ENCODE peak calls at places on chromosome 1, in five cellular contexts. One of them, this sample, is unnamed.

GRCh38 chr1:36295390-36295789 is 10.8 kb upstream of the SH3D21 start:
- DNase-seq in spleen: no peak
- DNase-seq in thyroid gland: no peak
- DNase-seq in AG09309: no peak
- DNase-seq in natural killer cell: no peak
- DNase-seq in this sample: no peak

GRCh38 chr1:70143052-70143659 is 62.2 kb downstream of the LRRC40 start:
- DNase-seq in spleen: no peak
- DNase-seq in thyroid gland: no peak
- DNase-seq in AG09309: peak; percentile 28
- DNase-seq in natural killer cell: no peak
- DNase-seq in this sample: no peak

GRCh38 chr1:183505338-183506089 is 33.2 kb downstream of the SMG7 start:
- DNase-seq in spleen: no peak
- DNase-seq in thyroid gland: no peak
- DNase-seq in AG09309: no peak
- DNase-seq in natural killer cell: no peak
- DNase-seq in this sample: no peak

GRCh38 chr1:151145158-151146071 is 1.0 kb downstream of the SEMA6C start:
- DNase-seq in spleen: peak; percentile 79
- DNase-seq in thyroid gland: peak; percentile 32
- DNase-seq in AG09309: no peak
- DNase-seq in natural killer cell: no peak
- DNase-seq in this sample: no peak

GRCh38 chr1:205512059-205513045 is 7.9 kb downstream of the CDK18 start:
- DNase-seq in spleen: no peak
- DNase-seq in thyroid gland: no peak
- DNase-seq in AG09309: no peak
- DNase-seq in natural killer cell: no peak
- DNase-seq in this sample: peak; percentile 56

GRCh38 chr1:29258974-29259801 is 22.9 kb downstream of the PTPRU start:
- DNase-seq in spleen: no peak
- DNase-seq in thyroid gland: no peak
- DNase-seq in AG09309: no peak
- DNase-seq in natural killer cell: no peak
- DNase-seq in this sample: peak; percentile 42

GRCh38 chr1:231272173-231272572 is 31.2 kb downstream of the GNPAT start:
- DNase-seq in spleen: no peak
- DNase-seq in thyroid gland: no peak
- DNase-seq in AG09309: no peak
- DNase-seq in natural killer cell: no peak
- DNase-seq in this sample: no peak

GRCh38 chr1:6438047-6438525 is 13.5 kb downstream of the ESPN start:
- DNase-seq in spleen: peak; percentile 85
- DNase-seq in thyroid gland: peak; percentile 52
- DNase-seq in AG09309: no peak
- DNase-seq in natural killer cell: peak; percentile 64
- DNase-seq in this sample: no peak

GRCh38 chr1:207362962-207363858 is 41.7 kb downstream of the CD55 start:
- DNase-seq in spleen: no peak
- DNase-seq in thyroid gland: no peak
- DNase-seq in AG09309: no peak
- DNase-seq in natural killer cell: no peak
- DNase-seq in this sample: no peak

GRCh38 chr1:201551877-201552731 is 13.2 kb downstream of the NAV1 start:
- DNase-seq in spleen: no peak
- DNase-seq in thyroid gland: no peak
- DNase-seq in AG09309: no peak
- DNase-seq in natural killer cell: no peak
- DNase-seq in this sample: peak; percentile 88

GRCh38 chr1:56924116-56924515 is 41.7 kb downstream of the C8B start:
- DNase-seq in spleen: no peak
- DNase-seq in thyroid gland: no peak
- DNase-seq in AG09309: no peak
- DNase-seq in natural killer cell: no peak
- DNase-seq in this sample: no peak

GRCh38 chr1:9494936-9495758 is 44.1 kb upstream of the SLC25A33 start:
- DNase-seq in spleen: peak; percentile 89
- DNase-seq in thyroid gland: peak; percentile 51
- DNase-seq in AG09309: no peak
- DNase-seq in natural killer cell: peak; percentile 65
- DNase-seq in this sample: no peak

GRCh38 chr1:158027485-158027884 is 34.0 kb downstream of the KIRREL1 start:
- DNase-seq in spleen: no peak
- DNase-seq in thyroid gland: no peak
- DNase-seq in AG09309: no peak
- DNase-seq in natural killer cell: no peak
- DNase-seq in this sample: no peak

GRCh38 chr1:59707216-59707615 is 107.5 kb upstream of the HOOK1 start:
- DNase-seq in spleen: no peak
- DNase-seq in thyroid gland: no peak
- DNase-seq in AG09309: peak; percentile 82
- DNase-seq in natural killer cell: no peak
- DNase-seq in this sample: no peak

GRCh38 chr1:203173566-203173965 is 2.1 kb downstream of the MYBPH start:
- DNase-seq in spleen: peak; percentile 51
- DNase-seq in thyroid gland: no peak
- DNase-seq in AG09309: no peak
- DNase-seq in natural killer cell: no peak
- DNase-seq in this sample: no peak

GRCh38 chr1:161725888-161726630 is 4.7 kb downstream of the FCRLB start:
- DNase-seq in spleen: peak; percentile 90
- DNase-seq in thyroid gland: peak; percentile 51
- DNase-seq in AG09309: no peak
- DNase-seq in natural killer cell: peak; percentile 47
- DNase-seq in this sample: no peak

GRCh38 chr1:31860576-31860975 is 44.8 kb upstream of the SPOCD1 start:
- DNase-seq in spleen: no peak
- DNase-seq in thyroid gland: no peak
- DNase-seq in AG09309: no peak
- DNase-seq in natural killer cell: no peak
- DNase-seq in this sample: no peak

GRCh38 chr1:213103377-213104306 is 52.6 kb downstream of the RPS6KC1 start:
- DNase-seq in spleen: no peak
- DNase-seq in thyroid gland: no peak
- DNase-seq in AG09309: no peak
- DNase-seq in natural killer cell: no peak
- DNase-seq in this sample: no peak

GRCh38 chr1:64098436-64098835 is 105.0 kb upstream of the UBE2U start:
- DNase-seq in spleen: no peak
- DNase-seq in thyroid gland: no peak
- DNase-seq in AG09309: no peak
- DNase-seq in natural killer cell: no peak
- DNase-seq in this sample: no peak

GRCh38 chr1:6392081-6392879 is 1.3 kb downstream of the ACOT7 start:
- DNase-seq in spleen: no peak
- DNase-seq in thyroid gland: no peak
- DNase-seq in AG09309: no peak
- DNase-seq in natural killer cell: no peak
- DNase-seq in this sample: no peak

GRCh38 chr1:201228011-201228983 is 37.7 kb downstream of the IGFN1 start:
- DNase-seq in spleen: no peak
- DNase-seq in thyroid gland: no peak
- DNase-seq in AG09309: no peak
- DNase-seq in natural killer cell: no peak
- DNase-seq in this sample: peak; percentile 27

GRCh38 chr1:92784051-92784638 is 763 bp downstream of the EVI5 start:
- DNase-seq in spleen: no peak
- DNase-seq in thyroid gland: peak; percentile 48
- DNase-seq in AG09309: no peak
- DNase-seq in natural killer cell: peak; percentile 22
- DNase-seq in this sample: no peak

GRCh38 chr1:213649373-213649772 is 338.4 kb upstream of the PROX1 start:
- DNase-seq in spleen: no peak
- DNase-seq in thyroid gland: no peak
- DNase-seq in AG09309: no peak
- DNase-seq in natural killer cell: no peak
- DNase-seq in this sample: no peak

GRCh38 chr1:207754011-207754410 is 2.2 kb downstream of the CD46 start:
- DNase-seq in spleen: no peak
- DNase-seq in thyroid gland: no peak
- DNase-seq in AG09309: no peak
- DNase-seq in natural killer cell: no peak
- DNase-seq in this sample: no peak

GRCh38 chr1:164735315-164736052 is 176.5 kb downstream of the PBX1 start:
- DNase-seq in spleen: no peak
- DNase-seq in thyroid gland: no peak
- DNase-seq in AG09309: no peak
- DNase-seq in natural killer cell: no peak
- DNase-seq in this sample: no peak

GRCh38 chr1:27427329-27427728 is 34.9 kb downstream of the GPR3 start:
- DNase-seq in spleen: no peak
- DNase-seq in thyroid gland: no peak
- DNase-seq in AG09309: no peak
- DNase-seq in natural killer cell: no peak
- DNase-seq in this sample: no peak

GRCh38 chr1:229030642-229031390 is 240.1 kb upstream of the RAB4A start:
- DNase-seq in spleen: no peak
- DNase-seq in thyroid gland: peak; percentile 14
- DNase-seq in AG09309: no peak
- DNase-seq in natural killer cell: no peak
- DNase-seq in this sample: no peak

DNA sequence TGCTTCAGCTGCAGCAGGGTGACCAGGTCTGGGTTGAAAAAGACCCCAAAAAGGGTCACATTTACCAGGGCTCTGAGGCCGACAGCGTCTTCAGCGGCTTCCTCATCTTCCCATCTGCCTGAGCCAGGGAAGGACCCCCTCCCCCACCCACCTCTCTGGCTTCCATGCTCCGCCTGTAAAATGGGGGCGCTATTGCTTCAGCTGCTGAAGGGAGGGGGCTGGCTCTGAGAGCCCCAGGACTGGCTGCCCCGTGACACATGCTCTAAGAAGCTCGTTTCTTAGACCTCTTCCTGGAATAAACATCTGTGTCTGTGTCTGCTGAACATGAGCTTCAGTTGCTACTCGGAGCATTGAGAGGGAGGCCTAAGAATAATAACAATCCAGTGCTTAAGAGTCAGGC is 2.9 kb downstream of the C1QA start:
- DNase-seq in spleen: no peak
- DNase-seq in thyroid gland: no peak
- DNase-seq in AG09309: peak; percentile 2
- DNase-seq in natural killer cell: no peak
- DNase-seq in this sample: no peak
- TF ChIP-seq CTCF in spleen: no peak
- TF ChIP-seq CTCF in thyroid gland: no peak
- TF ChIP-seq CTCF in AG09309: no peak
- TF ChIP-seq CTCF in natural killer cell: no peak
- TF ChIP-seq CTCF in this sample: no peak

GRCh38 chr1:38039386-38039933 is 7.1 kb downstream of the POU3F1 start:
- DNase-seq in spleen: no peak
- DNase-seq in thyroid gland: no peak
- DNase-seq in AG09309: no peak
- DNase-seq in natural killer cell: no peak
- DNase-seq in this sample: no peak

GRCh38 chr1:38034871-38035270 is 11.7 kb downstream of the POU3F1 start:
- DNase-seq in spleen: no peak
- DNase-seq in thyroid gland: no peak
- DNase-seq in AG09309: no peak
- DNase-seq in natural killer cell: no peak
- DNase-seq in this sample: no peak

GRCh38 chr1:38041941-38042834 is 4.4 kb downstream of the POU3F1 start:
- DNase-seq in spleen: no peak
- DNase-seq in thyroid gland: no peak
- DNase-seq in AG09309: no peak
- DNase-seq in natural killer cell: no peak
- DNase-seq in this sample: no peak

GRCh38 chr1:38038836-38039235 is 7.8 kb downstream of the POU3F1 start:
- DNase-seq in spleen: no peak
- DNase-seq in thyroid gland: no peak
- DNase-seq in AG09309: no peak
- DNase-seq in natural killer cell: no peak
- DNase-seq in this sample: no peak

DNA sequence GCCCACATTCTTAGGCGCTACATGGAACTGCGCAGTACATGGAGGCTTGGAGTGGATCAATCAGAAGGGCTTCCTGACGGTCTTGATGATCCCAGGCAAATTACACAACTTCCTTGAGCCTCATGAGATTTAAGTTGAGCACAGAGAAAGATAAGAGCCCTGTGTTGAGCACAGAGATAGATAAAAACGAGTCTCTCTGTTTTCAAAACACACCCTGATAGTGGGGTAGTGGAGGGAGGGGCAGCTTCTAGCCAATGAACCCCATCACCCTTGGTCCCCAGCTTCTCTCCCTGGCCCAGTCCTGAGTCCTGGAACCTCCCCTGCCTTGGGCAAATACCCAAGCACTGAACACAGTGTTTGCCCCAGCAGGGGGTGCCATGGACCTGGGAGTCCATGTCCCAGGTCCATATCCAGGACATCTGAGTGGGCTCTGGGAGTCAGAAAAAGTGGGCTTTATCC is 9.1 kb downstream of the POU3F1 start:
- DNase-seq in spleen: no peak
- DNase-seq in thyroid gland: no peak
- DNase-seq in AG09309: no peak
- DNase-seq in natural killer cell: no peak
- DNase-seq in this sample: no peak
- TF ChIP-seq CTCF in spleen: no peak
- TF ChIP-seq CTCF in thyroid gland: no peak
- TF ChIP-seq CTCF in AG09309: peak; percentile 21
- TF ChIP-seq CTCF in natural killer cell: no peak
- TF ChIP-seq CTCF in this sample: no peak

GRCh38 chr1:184954232-184954995 is 19.9 kb downstream of the NIBAN1 start:
- DNase-seq in spleen: no peak
- DNase-seq in thyroid gland: no peak
- DNase-seq in AG09309: no peak
- DNase-seq in natural killer cell: no peak
- DNase-seq in this sample: no peak
- TF ChIP-seq CTCF in spleen: no peak
- TF ChIP-seq CTCF in thyroid gland: no peak
- TF ChIP-seq CTCF in AG09309: peak; percentile 21
- TF ChIP-seq CTCF in natural killer cell: no peak
- TF ChIP-seq CTCF in this sample: no peak

DNA sequence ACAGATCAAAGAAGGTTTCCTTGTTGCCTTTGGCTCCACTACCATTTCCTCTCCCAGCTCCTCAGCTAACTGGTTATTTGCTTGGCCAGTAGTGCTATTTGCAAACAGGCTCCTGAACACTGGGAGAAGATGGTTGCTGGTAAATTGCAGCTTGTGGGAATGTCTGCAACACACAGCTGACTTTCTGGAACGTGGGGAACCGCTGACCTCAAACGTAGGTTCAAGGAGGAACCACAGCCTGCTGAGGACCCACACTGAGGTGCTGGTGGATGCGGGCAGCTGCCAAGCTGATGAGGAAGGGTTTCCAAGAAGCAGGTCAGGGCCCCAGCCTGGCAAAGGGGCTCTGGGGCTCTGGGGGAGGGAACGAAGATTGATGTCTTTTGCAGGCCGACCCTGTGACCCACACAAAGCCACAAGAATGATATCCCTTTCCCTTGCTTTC is 24.8 kb downstream of the GNG4 start:
- DNase-seq in spleen: no peak
- DNase-seq in thyroid gland: no peak
- DNase-seq in AG09309: peak; percentile 28
- DNase-seq in natural killer cell: no peak
- DNase-seq in this sample: no peak
- TF ChIP-seq CTCF in spleen: no peak
- TF ChIP-seq CTCF in thyroid gland: no peak
- TF ChIP-seq CTCF in AG09309: no peak
- TF ChIP-seq CTCF in natural killer cell: no peak
- TF ChIP-seq CTCF in this sample: no peak

This sample was measured in CD14-positive monocyte.